ENCODE peak calls at places on chromosomes 3 and 15, in four cellular contexts. N is Right ventricle myocardium inferior; S is activated CD8-positive, alpha-beta memory T cell treated with anti-CD3 and anti-CD28 coated beads, Interleukin-2, amount 10 ng/mL, durations not matched to agents 7 days and 5 days; E is esophagus mucosa. P is an unnamed sample.

GRCh38 chr3:130081371-130081881 is at the start of gene ALG1L2:
- ATAC-seq in N (no peak), S (no peak), E (no peak), P (no peak)

GRCh38 chr3:51581529-51581928 is 43.0 kb downstream of the RAD54L2 start:
- ATAC-seq in N (no peak), S (no peak), E (no peak), P (no peak)

GRCh38 chr3:98612587-98612986 is 19.2 kb upstream of the CPOX start:
- ATAC-seq in N (no peak), S (no peak), E (peak), P (no peak)

GRCh38 chr15:92981333-92981732 is 81.2 kb downstream of the CHD2 start:
- ATAC-seq in N (no peak), S (no peak), E (peak), P (peak)

GRCh38 chr3:191702121-191702520 is 241.2 kb downstream of the PYDC2 start:
- ATAC-seq in N (no peak), S (no peak), E (no peak), P (no peak)

GRCh38 chr3:159919873-159920272 is 68.8 kb upstream of the IL12A start:
- ATAC-seq in N (no peak), S (no peak), E (no peak), P (no peak)

GRCh38 chr3:41863024-41863423 is 98.9 kb downstream of the ULK4 start:
- ATAC-seq in N (no peak), S (no peak), E (peak), P (no peak)

GRCh38 chr3:153442386-153442785 is 280.4 kb downstream of the RAP2B start:
- ATAC-seq in N (no peak), S (no peak), E (no peak), P (peak)

GRCh38 chr3:100743535-100743934 is 34.2 kb downstream of the TFG start:
- ATAC-seq in N (no peak), S (no peak), E (no peak), P (no peak)

GRCh38 chr15:63987979-63988378 is 58.3 kb downstream of the DAPK2 start:
- ATAC-seq in N (no peak), S (no peak), E (no peak), P (no peak)

GRCh38 chr3:138338244-138338643 is 8.6 kb upstream of the NME9 start:
- ATAC-seq in N (no peak), S (no peak), E (no peak), P (no peak)

GRCh38 chr15:80974914-80975313 is 14.7 kb downstream of the MESD start:
- ATAC-seq in N (no peak), S (no peak), E (no peak), P (no peak)

GRCh38 chr15:31353931-31354330 is 27.3 kb downstream of the KLF13 start:
- ATAC-seq in N (peak), S (no peak), E (no peak), P (no peak)

GRCh38 chr3:153252963-153253362 is 90.9 kb downstream of the RAP2B start:
- ATAC-seq in N (no peak), S (no peak), E (peak), P (no peak)

GRCh38 chr15:49155834-49156627 is 632 bp upstream of the COPS2 start:
- ATAC-seq in N (no peak), S (no peak), E (no peak), P (no peak)

GRCh38 chr15:62142736-62143135 is 22.3 kb downstream of the C2CD4B start:
- ATAC-seq in N (no peak), S (no peak), E (no peak), P (no peak)

GRCh38 chr3:69901802-69902201 is 97.7 kb upstream of the SAMMSON start:
- ATAC-seq in N (no peak), S (no peak), E (no peak), P (no peak)

GRCh38 chr3:129378949-129379348 is 49.5 kb downstream of the EFCAB12 start:
- ATAC-seq in N (no peak), S (no peak), E (no peak), P (no peak)

GRCh38 chr3:93904568-93904967 is 69.1 kb downstream of the PROS1 start:
- ATAC-seq in N (no peak), S (no peak), E (no peak), P (no peak)

GRCh38 chr15:69160976-69161877 is 792 bp downstream of the GLCE start:
- ATAC-seq in N (no peak), S (peak), E (peak), P (no peak)

GRCh38 chr15:52066842-52067544 is 45.6 kb downstream of the BCL2L10 start:
- ATAC-seq in N (no peak), S (peak), E (no peak), P (peak)

GRCh38 chr3:67044955-67045354 is 46.8 kb downstream of the KBTBD8 start:
- ATAC-seq in N (no peak), S (no peak), E (no peak), P (no peak)

GRCh38 chr15:53978248-53978906 is at the start of gene UNC13C:
- ATAC-seq in N (peak), S (no peak), E (no peak), P (no peak)

GRCh38 chr3:150090006-150090405 is 119.3 kb upstream of the PFN2 start:
- ATAC-seq in N (no peak), S (no peak), E (no peak), P (no peak)

GRCh38 chr3:81443948-81444347 is 317.5 kb downstream of the GBE1 start:
- ATAC-seq in N (no peak), S (no peak), E (no peak), P (no peak)

GRCh38 chr3:118199044-118199443 is 835.6 kb downstream of the IGSF11 start:
- ATAC-seq in N (no peak), S (no peak), E (peak), P (no peak)

GRCh38 chr15:25391971-25392733 is 46.7 kb downstream of the UBE3A start:
- ATAC-seq in N (peak), S (no peak), E (no peak), P (peak)

GRCh38 chr3:114600571-114600970 is 306.7 kb downstream of the TIGIT start:
- ATAC-seq in N (no peak), S (no peak), E (no peak), P (no peak)

GRCh38 chr3:7917443-7918151 is 584.0 kb upstream of the LMCD1 start:
- ATAC-seq in N (no peak), S (no peak), E (no peak), P (peak)

P was measured in activated T-helper 17 cell treated with anti-CD3 and anti-CD28 coated beads, Interleukin-2, amount 50 U/mL, for 72 hours.